ENCODE peak calls at places on chromosomes 13 and 19, in eight cellular contexts. One of them, this sample, is unnamed.

GRCh38 chr13:45325806-45326205 is 15.2 kb downstream of the TPT1 start:
- DNase-seq in transverse colon: no peak
- DNase-seq in breast epithelium: no peak
- DNase-seq in endothelial cell of umbilical vein: peak
- DNase-seq in suprapubic skin: no peak
- DNase-seq in HCT116: no peak
- DNase-seq in H1: no peak
- DNase-seq in sigmoid colon: no peak
- DNase-seq in this sample: no peak

GRCh38 chr19:3343619-3344502 is 22.5 kb upstream of the NFIC start:
- DNase-seq in transverse colon: peak
- DNase-seq in breast epithelium: peak
- DNase-seq in endothelial cell of umbilical vein: peak
- DNase-seq in suprapubic skin: peak
- DNase-seq in HCT116: peak
- DNase-seq in H1: no peak
- DNase-seq in sigmoid colon: peak
- DNase-seq in this sample: peak

GRCh38 chr13:67296511-67296910 is 66.4 kb upstream of the PCDH9 start:
- DNase-seq in transverse colon: no peak
- DNase-seq in breast epithelium: no peak
- DNase-seq in endothelial cell of umbilical vein: no peak
- DNase-seq in suprapubic skin: no peak
- DNase-seq in HCT116: no peak
- DNase-seq in H1: no peak
- DNase-seq in sigmoid colon: no peak
- DNase-seq in this sample: no peak

GRCh38 chr19:8454218-8454617 is 9.4 kb downstream of the HNRNPM start:
- DNase-seq in transverse colon: no peak
- DNase-seq in breast epithelium: no peak
- DNase-seq in endothelial cell of umbilical vein: peak
- DNase-seq in suprapubic skin: no peak
- DNase-seq in HCT116: no peak
- DNase-seq in H1: no peak
- DNase-seq in sigmoid colon: no peak
- DNase-seq in this sample: no peak

GRCh38 chr13:113769881-113770280 is 10.9 kb downstream of the TMEM255B start:
- DNase-seq in transverse colon: no peak
- DNase-seq in breast epithelium: no peak
- DNase-seq in endothelial cell of umbilical vein: no peak
- DNase-seq in suprapubic skin: no peak
- DNase-seq in HCT116: no peak
- DNase-seq in H1: no peak
- DNase-seq in sigmoid colon: peak
- DNase-seq in this sample: no peak

GRCh38 chr13:50378513-50378970 is 363.3 kb downstream of the KCNRG start:
- DNase-seq in transverse colon: no peak
- DNase-seq in breast epithelium: no peak
- DNase-seq in endothelial cell of umbilical vein: no peak
- DNase-seq in suprapubic skin: no peak
- DNase-seq in HCT116: no peak
- DNase-seq in H1: no peak
- DNase-seq in sigmoid colon: no peak
- DNase-seq in this sample: no peak

GRCh38 chr19:1063030-1063908 is 3.7 kb upstream of the ARHGAP45 start:
- DNase-seq in transverse colon: no peak
- DNase-seq in breast epithelium: no peak
- DNase-seq in endothelial cell of umbilical vein: no peak
- DNase-seq in suprapubic skin: no peak
- DNase-seq in HCT116: peak
- DNase-seq in H1: no peak
- DNase-seq in sigmoid colon: no peak
- DNase-seq in this sample: peak

GRCh38 chr19:47032171-47032811 is 12.7 kb downstream of the NPAS1 start:
- DNase-seq in transverse colon: peak
- DNase-seq in breast epithelium: no peak
- DNase-seq in endothelial cell of umbilical vein: peak
- DNase-seq in suprapubic skin: no peak
- DNase-seq in HCT116: peak
- DNase-seq in H1: no peak
- DNase-seq in sigmoid colon: no peak
- DNase-seq in this sample: peak

GRCh38 chr13:100594255-100594654 is 5.7 kb upstream of the GGACT start:
- DNase-seq in transverse colon: no peak
- DNase-seq in breast epithelium: no peak
- DNase-seq in endothelial cell of umbilical vein: no peak
- DNase-seq in suprapubic skin: no peak
- DNase-seq in HCT116: no peak
- DNase-seq in H1: no peak
- DNase-seq in sigmoid colon: no peak
- DNase-seq in this sample: no peak

GRCh38 chr13:113120300-113121182 is 2.1 kb upstream of the F10 start:
- DNase-seq in transverse colon: no peak
- DNase-seq in breast epithelium: peak
- DNase-seq in endothelial cell of umbilical vein: no peak
- DNase-seq in suprapubic skin: no peak
- DNase-seq in HCT116: no peak
- DNase-seq in H1: no peak
- DNase-seq in sigmoid colon: no peak
- DNase-seq in this sample: no peak

GRCh38 chr13:99376132-99376531 is 68.9 kb upstream of the GPR183 start:
- DNase-seq in transverse colon: no peak
- DNase-seq in breast epithelium: no peak
- DNase-seq in endothelial cell of umbilical vein: no peak
- DNase-seq in suprapubic skin: no peak
- DNase-seq in HCT116: no peak
- DNase-seq in H1: no peak
- DNase-seq in sigmoid colon: peak
- DNase-seq in this sample: peak

GRCh38 chr19:15332311-15332996 is at the start of gene BRD4:
- DNase-seq in transverse colon: peak
- DNase-seq in breast epithelium: peak
- DNase-seq in endothelial cell of umbilical vein: peak
- DNase-seq in suprapubic skin: peak
- DNase-seq in HCT116: no peak
- DNase-seq in H1: no peak
- DNase-seq in sigmoid colon: peak
- DNase-seq in this sample: peak

GRCh38 chr19:372306-372890 is 27.8 kb upstream of the MIER2 start:
- DNase-seq in transverse colon: no peak
- DNase-seq in breast epithelium: no peak
- DNase-seq in endothelial cell of umbilical vein: peak
- DNase-seq in suprapubic skin: no peak
- DNase-seq in HCT116: no peak
- DNase-seq in H1: no peak
- DNase-seq in sigmoid colon: peak
- DNase-seq in this sample: no peak

GRCh38 chr19:41690801-41691065 is 2.7 kb upstream of the CEACAM7 start:
- DNase-seq in transverse colon: no peak
- DNase-seq in breast epithelium: no peak
- DNase-seq in endothelial cell of umbilical vein: no peak
- DNase-seq in suprapubic skin: no peak
- DNase-seq in HCT116: no peak
- DNase-seq in H1: no peak
- DNase-seq in sigmoid colon: no peak
- DNase-seq in this sample: no peak

GRCh38 chr19:7395360-7395781 is 46.6 kb downstream of the ARHGEF18 start:
- DNase-seq in transverse colon: no peak
- DNase-seq in breast epithelium: no peak
- DNase-seq in endothelial cell of umbilical vein: peak
- DNase-seq in suprapubic skin: no peak
- DNase-seq in HCT116: no peak
- DNase-seq in H1: no peak
- DNase-seq in sigmoid colon: no peak
- DNase-seq in this sample: no peak

GRCh38 chr19:42207767-42208259 is 9.7 kb downstream of the DEDD2 start:
- DNase-seq in transverse colon: no peak
- DNase-seq in breast epithelium: no peak
- DNase-seq in endothelial cell of umbilical vein: peak
- DNase-seq in suprapubic skin: no peak
- DNase-seq in HCT116: no peak
- DNase-seq in H1: no peak
- DNase-seq in sigmoid colon: no peak
- DNase-seq in this sample: no peak

GRCh38 chr19:1214862-1215731 is 9.5 kb downstream of the STK11 start:
- DNase-seq in transverse colon: no peak
- DNase-seq in breast epithelium: no peak
- DNase-seq in endothelial cell of umbilical vein: no peak
- DNase-seq in suprapubic skin: no peak
- DNase-seq in HCT116: no peak
- DNase-seq in H1: no peak
- DNase-seq in sigmoid colon: peak
- DNase-seq in this sample: peak

GRCh38 chr13:110593430-110594130 is 21.8 kb upstream of the NAXD start:
- DNase-seq in transverse colon: no peak
- DNase-seq in breast epithelium: no peak
- DNase-seq in endothelial cell of umbilical vein: peak
- DNase-seq in suprapubic skin: no peak
- DNase-seq in HCT116: peak
- DNase-seq in H1: no peak
- DNase-seq in sigmoid colon: no peak
- DNase-seq in this sample: no peak

GRCh38 chr13:106534844-106535551 is 464 bp downstream of the EFNB2 start:
- DNase-seq in transverse colon: no peak
- DNase-seq in breast epithelium: no peak
- DNase-seq in endothelial cell of umbilical vein: peak
- DNase-seq in suprapubic skin: peak
- DNase-seq in HCT116: no peak
- DNase-seq in H1: no peak
- DNase-seq in sigmoid colon: peak
- DNase-seq in this sample: no peak

DNA sequence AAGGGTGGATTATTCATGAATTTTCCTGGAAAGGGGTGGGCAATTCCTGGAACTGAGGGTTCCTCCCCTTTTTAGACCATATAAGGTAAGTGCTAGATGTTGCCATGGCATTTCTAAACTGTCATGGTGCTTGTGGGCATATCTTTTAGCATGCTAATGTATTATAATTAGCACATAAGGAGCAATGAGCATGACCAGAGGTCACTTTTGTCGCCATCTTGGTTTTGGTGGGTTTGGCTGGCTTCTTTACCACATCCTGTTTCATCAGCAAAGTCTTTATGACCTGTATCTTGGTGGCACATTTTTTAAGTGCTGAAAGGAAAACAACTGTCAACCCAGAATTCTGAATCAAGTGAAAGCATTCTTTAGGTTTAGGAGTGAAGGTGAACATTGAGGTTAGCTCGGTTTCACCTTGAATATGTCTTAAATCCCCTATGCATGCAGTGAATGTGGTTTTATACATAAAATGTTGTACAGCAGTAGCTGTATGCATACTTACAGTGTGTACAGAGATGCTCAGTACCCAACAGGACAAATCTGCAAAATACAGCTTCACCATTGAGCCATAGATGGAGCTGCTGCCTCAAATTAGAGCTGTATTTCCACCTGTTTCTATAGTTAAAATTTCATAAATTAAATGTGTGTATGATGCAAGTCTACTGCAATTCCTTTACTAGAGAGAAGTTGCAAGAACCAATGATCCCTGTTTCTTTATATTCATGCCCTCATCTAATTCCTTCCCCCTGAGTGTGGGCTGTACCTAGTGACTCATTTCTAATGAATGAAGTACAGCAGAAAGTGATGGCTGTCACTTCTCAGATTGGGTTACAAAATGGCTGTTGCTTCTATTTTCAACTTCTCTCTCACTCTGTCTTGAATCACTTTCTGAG is 25.3 kb upstream of the IGSF23 start:
- DNase-seq in transverse colon: no peak
- DNase-seq in breast epithelium: no peak
- DNase-seq in endothelial cell of umbilical vein: peak
- DNase-seq in suprapubic skin: no peak
- DNase-seq in HCT116: peak
- DNase-seq in H1: no peak
- DNase-seq in sigmoid colon: no peak
- DNase-seq in this sample: no peak
- TF ChIP-seq POLR2A in transverse colon: no peak
- TF ChIP-seq POLR2A in breast epithelium: no peak
- TF ChIP-seq POLR2A in endothelial cell of umbilical vein: no peak
- TF ChIP-seq POLR2A in suprapubic skin: no peak
- TF ChIP-seq POLR2A in HCT116: no peak
- TF ChIP-seq POLR2A in H1: no peak
- TF ChIP-seq POLR2A in sigmoid colon: no peak
- TF ChIP-seq POLR2A in this sample: no peak

GRCh38 chr13:91355826-91356710 is 8.6 kb downstream of the MIR17HG start:
- DNase-seq in transverse colon: no peak
- DNase-seq in breast epithelium: no peak
- DNase-seq in endothelial cell of umbilical vein: no peak
- DNase-seq in suprapubic skin: no peak
- DNase-seq in HCT116: no peak
- DNase-seq in H1: no peak
- DNase-seq in sigmoid colon: no peak
- DNase-seq in this sample: no peak
- TF ChIP-seq POLR2AphosphoS5 in transverse colon: no peak
- TF ChIP-seq POLR2AphosphoS5 in breast epithelium: no peak
- TF ChIP-seq POLR2AphosphoS5 in endothelial cell of umbilical vein: no peak
- TF ChIP-seq POLR2AphosphoS5 in suprapubic skin: no peak
- TF ChIP-seq POLR2AphosphoS5 in HCT116: peak
- TF ChIP-seq POLR2AphosphoS5 in H1: peak
- TF ChIP-seq POLR2AphosphoS5 in sigmoid colon: no peak
- TF ChIP-seq POLR2AphosphoS5 in this sample: no peak

GRCh38 chr19:39031368-39032163 is 783 bp downstream of the FBXO27 start:
- DNase-seq in transverse colon: peak
- DNase-seq in breast epithelium: peak
- DNase-seq in endothelial cell of umbilical vein: peak
- DNase-seq in suprapubic skin: peak
- DNase-seq in HCT116: peak
- DNase-seq in H1: peak
- DNase-seq in sigmoid colon: peak
- DNase-seq in this sample: peak
- TF ChIP-seq POLR2A in transverse colon: no peak
- TF ChIP-seq POLR2A in breast epithelium: no peak
- TF ChIP-seq POLR2A in endothelial cell of umbilical vein: no peak
- TF ChIP-seq POLR2A in suprapubic skin: no peak
- TF ChIP-seq POLR2A in HCT116: peak
- TF ChIP-seq POLR2A in H1: no peak
- TF ChIP-seq POLR2A in sigmoid colon: no peak
- TF ChIP-seq POLR2A in this sample: peak

GRCh38 chr19:20423381-20424207 is 142.0 kb downstream of the ZNF737 start:
- DNase-seq in transverse colon: peak
- DNase-seq in breast epithelium: peak
- DNase-seq in endothelial cell of umbilical vein: no peak
- DNase-seq in suprapubic skin: peak
- DNase-seq in HCT116: no peak
- DNase-seq in H1: no peak
- DNase-seq in sigmoid colon: peak
- DNase-seq in this sample: peak
- TF ChIP-seq POLR2AphosphoS5 in transverse colon: no peak
- TF ChIP-seq POLR2AphosphoS5 in breast epithelium: no peak
- TF ChIP-seq POLR2AphosphoS5 in endothelial cell of umbilical vein: no peak
- TF ChIP-seq POLR2AphosphoS5 in suprapubic skin: peak
- TF ChIP-seq POLR2AphosphoS5 in HCT116: no peak
- TF ChIP-seq POLR2AphosphoS5 in H1: peak
- TF ChIP-seq POLR2AphosphoS5 in sigmoid colon: no peak
- TF ChIP-seq POLR2AphosphoS5 in this sample: peak

GRCh38 chr19:29546583-29547190 is 20.9 kb downstream of the VSTM2B start:
- DNase-seq in transverse colon: no peak
- DNase-seq in breast epithelium: peak
- DNase-seq in endothelial cell of umbilical vein: no peak
- DNase-seq in suprapubic skin: peak
- DNase-seq in HCT116: no peak
- DNase-seq in H1: no peak
- DNase-seq in sigmoid colon: peak
- DNase-seq in this sample: peak
- TF ChIP-seq POLR2A in transverse colon: no peak
- TF ChIP-seq POLR2A in breast epithelium: no peak
- TF ChIP-seq POLR2A in endothelial cell of umbilical vein: no peak
- TF ChIP-seq POLR2A in suprapubic skin: no peak
- TF ChIP-seq POLR2A in HCT116: no peak
- TF ChIP-seq POLR2A in H1: no peak
- TF ChIP-seq POLR2A in sigmoid colon: no peak
- TF ChIP-seq POLR2A in this sample: no peak